ENCODE peak calls at places on chromosomes 3 and 15, in five cellular contexts. F, W, C, V and I are unnamed samples. For H3K36me3, the result is how much of the 10 kb centered on the place peaks cover.

GRCh38 chr3:128307781-128308469 is 154.6 kb downstream of the EEFSEC start:
- DNase-seq in F (no peak), W (no peak), C (no peak), V (no peak), I (no peak)

GRCh38 chr15:80106051-80106450 is 46.6 kb downstream of the ZFAND6 start:
- DNase-seq in F (no peak), W (no peak), C (peak), V (no peak), I (no peak)

GRCh38 chr3:23750573-23751484 is 54.9 kb upstream of the UBE2E1 start:
- DNase-seq in F (no peak), W (no peak), C (no peak), V (no peak), I (no peak)

GRCh38 chr15:99842071-99842470 is 108.8 kb upstream of the LYSMD4 start:
- DNase-seq in F (no peak), W (no peak), C (no peak), V (no peak), I (no peak)

GRCh38 chr3:80238606-80239005 is 470.8 kb upstream of the ROBO1 start:
- DNase-seq in F (no peak), W (no peak), C (no peak), V (no peak), I (no peak)

GRCh38 chr3:72437666-72438065 is 410.6 kb downstream of the SHQ1 start:
- DNase-seq in F (no peak), W (no peak), C (peak), V (no peak), I (no peak)

GRCh38 chr15:81113861-81114261 is 20.2 kb upstream of the CFAP161 start:
- DNase-seq in F (no peak), W (no peak), C (peak), V (no peak), I (no peak)

GRCh38 chr3:71350998-71351397 is 232.5 kb downstream of the FOXP1 start:
- DNase-seq in F (no peak), W (no peak), C (no peak), V (no peak), I (no peak)

GRCh38 chr15:59180946-59181345 is 25.7 kb upstream of the LDHAL6B start:
- DNase-seq in F (no peak), W (no peak), C (no peak), V (no peak), I (no peak)

GRCh38 chr15:74315626-74316025 is 51.8 kb downstream of the CYP11A1 start:
- DNase-seq in F (no peak), W (peak), C (no peak), V (no peak), I (no peak)

GRCh38 chr3:98565237-98565643 is 28.2 kb downstream of the CPOX start:
- DNase-seq in F (no peak), W (no peak), C (peak), V (no peak), I (no peak)

GRCh38 chr3:38563070-38563901 is 67.1 kb downstream of the EXOG start:
- DNase-seq in F (no peak), W (no peak), C (no peak), V (no peak), I (no peak)

GRCh38 chr15:94033683-94034020 is 197.7 kb upstream of the MCTP2 start:
- DNase-seq in F (no peak), W (no peak), C (no peak), V (no peak), I (no peak)

GRCh38 chr3:38008191-38008701 is 17.7 kb downstream of the VILL start:
- DNase-seq in F (no peak), W (no peak), C (no peak), V (no peak), I (no peak)

GRCh38 chr3:2735392-2735894 is 374.7 kb downstream of the IL5RA start:
- DNase-seq in F (no peak), W (no peak), C (no peak), V (no peak), I (no peak)

GRCh38 chr3:181354140-181354539 is 357.6 kb upstream of the SOX2 start:
- DNase-seq in F (no peak), W (no peak), C (no peak), V (no peak), I (no peak)

GRCh38 chr3:182220013-182220412 is 508.3 kb downstream of the SOX2 start:
- DNase-seq in F (no peak), W (no peak), C (no peak), V (no peak), I (no peak)

GRCh38 chr3:119630562-119631329 is 29.6 kb downstream of the POPDC2 start:
- DNase-seq in F (no peak), W (no peak), C (peak), V (no peak), I (no peak)

GRCh38 chr15:89577776-89578115 is 2.5 kb downstream of the TICRR start:
- DNase-seq in F (no peak), W (no peak), C (no peak), V (no peak), I (no peak)
- H3K36me3 ChIP-seq in F (half or more), W (half or more), C (under half), V (under half), I (under half)

DNA sequence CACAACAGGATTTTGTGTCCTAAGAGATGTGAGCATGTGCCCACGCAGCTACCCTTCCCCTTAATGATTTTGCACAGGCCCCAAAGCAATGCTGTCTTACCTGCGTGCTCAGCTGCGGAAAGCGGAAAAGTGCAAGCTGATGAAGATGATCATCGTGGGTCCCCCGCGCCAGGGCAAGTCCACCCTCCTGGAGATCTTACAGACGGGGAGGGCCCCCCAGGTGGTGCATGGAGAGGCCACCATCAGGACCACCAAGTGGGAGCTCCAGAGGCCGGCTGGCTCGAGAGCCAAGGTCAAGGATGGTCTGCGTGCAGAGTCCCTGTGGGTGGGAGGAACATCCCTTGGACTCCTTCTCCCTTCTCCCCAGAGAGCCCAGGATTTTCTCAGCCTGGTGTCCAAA is 103.1 kb downstream of the LRRK1 start:
- DNase-seq in F (no peak), W (no peak), C (no peak), V (no peak), I (no peak)
- H3K36me3 ChIP-seq in F (under half), W (under half), C (under half), V (under half), I (under half)

DNA sequence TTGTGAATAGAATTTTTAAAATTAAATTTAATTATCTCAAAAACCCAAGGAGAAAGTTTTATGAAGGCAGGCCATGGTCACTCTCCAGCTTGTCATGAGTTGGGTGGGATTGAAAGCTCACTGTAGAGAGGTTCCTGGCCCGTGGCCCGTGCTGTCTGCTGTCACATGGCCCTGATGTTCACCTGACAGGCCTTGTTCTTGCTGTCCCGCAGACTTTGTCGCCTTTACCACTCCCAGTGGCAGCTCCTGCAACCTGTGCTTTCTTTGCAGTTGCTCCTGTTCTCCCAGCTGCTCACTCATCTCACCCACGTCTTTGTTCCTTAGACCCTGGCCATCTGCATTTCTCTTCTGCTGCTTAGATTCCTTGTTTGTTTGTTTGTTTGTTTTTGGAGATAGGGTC is 35.6 kb downstream of the DHX30 start:
- DNase-seq in F (no peak), W (no peak), C (no peak), V (no peak), I (no peak)
- H3K36me3 ChIP-seq in F (half or more), W (half or more), C (under half), V (under half), I (under half)

GRCh38 chr3:14461006-14461747 is 58.8 kb downstream of the SLC6A6 start:
- DNase-seq in F (no peak), W (no peak), C (no peak), V (no peak), I (no peak)
- H3K36me3 ChIP-seq in F (half or more), W (half or more), C (under half), V (under half), I (under half)

GRCh38 chr15:52385670-52386069 is 90.1 kb upstream of the MYO5C start:
- DNase-seq in F (no peak), W (no peak), C (no peak), V (no peak), I (no peak)
- H3K36me3 ChIP-seq in F (under half), W (under half), C (under half), V (under half), I (under half)

DNA sequence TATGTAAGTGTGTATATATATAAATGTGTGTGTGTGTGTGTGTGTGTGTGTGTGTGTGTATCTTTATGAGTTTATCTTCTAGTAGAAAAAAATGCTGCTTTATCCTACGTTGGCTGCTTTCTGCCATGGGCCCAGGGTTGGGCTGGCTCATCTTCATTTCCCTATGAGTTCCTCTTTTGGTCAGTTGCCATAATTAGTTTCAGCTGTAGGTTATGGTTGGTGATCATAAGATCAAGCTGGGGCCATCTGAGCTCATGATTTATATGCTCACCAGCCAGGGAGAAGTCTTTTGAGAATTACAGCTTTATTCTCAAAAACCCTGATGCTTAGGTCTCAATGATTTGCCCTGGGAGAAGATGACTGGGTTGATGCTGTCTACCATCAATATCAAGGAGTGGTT is 775.8 kb upstream of the ARPP21 start:
- DNase-seq in F (no peak), W (no peak), C (no peak), V (no peak), I (no peak)
- H3K36me3 ChIP-seq in F (under half), W (under half), C (under half), V (under half), I (under half)

DNA sequence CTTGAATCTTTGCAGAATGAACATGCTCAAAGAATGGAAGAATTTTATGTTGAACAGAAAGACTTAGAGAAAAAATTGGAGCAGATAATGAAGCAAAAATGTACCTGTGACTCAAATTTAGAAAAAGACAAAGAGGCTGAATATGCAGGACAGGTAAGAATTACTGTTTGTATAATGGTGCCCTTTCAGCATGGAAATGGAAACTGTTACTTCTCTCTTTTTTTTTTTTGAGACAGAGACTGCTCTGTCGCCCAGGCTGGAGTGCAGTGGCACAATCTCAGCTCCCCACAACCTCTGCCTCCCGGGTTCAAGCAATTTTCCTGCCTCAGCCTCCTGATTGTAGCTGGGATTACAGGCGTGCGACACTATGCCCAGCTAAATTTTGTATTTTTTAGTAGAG is 27.6 kb upstream of the CLDN11 start:
- DNase-seq in F (no peak), W (no peak), C (no peak), V (no peak), I (no peak)
- H3K36me3 ChIP-seq in F (half or more), W (under half), C (under half), V (under half), I (under half)

GRCh38 chr3:114081022-114081421 is 24.5 kb downstream of the QTRT2 start:
- DNase-seq in F (no peak), W (no peak), C (no peak), V (no peak), I (no peak)
- H3K36me3 ChIP-seq in F (half or more), W (half or more), C (under half), V (under half), I (under half)